ENCODE peak calls at places on chromosomes 11 and 22, in five cellular contexts. V, B, Z, C and H are unnamed samples.

GRCh38 chr22:50620861-50621490 is 7.0 kb downstream of the ARSA start:
- DNase-seq in B (no peak), V (peak), Z (no peak), C (no peak), H (peak)

GRCh38 chr11:43833657-43834073 is 47.0 kb upstream of the ALKBH3 start:
- DNase-seq in Z (no peak), B (no peak), V (no peak), C (peak), H (no peak)

GRCh38 chr11:116931206-116931953 is 94.0 kb upstream of the APOA1 start:
- DNase-seq in B (no peak), Z (no peak), C (peak), V (peak), H (peak)

GRCh38 chr22:18110194-18110943 is at the start of gene TUBA8:
- DNase-seq in Z (peak), B (peak), C (peak), V (peak), H (no peak)

GRCh38 chr11:22392561-22392960 is 54.4 kb downstream of the SLC17A6 start:
- DNase-seq in C (peak), B (no peak), Z (no peak), V (no peak), H (no peak)

GRCh38 chr22:19120829-19121630 is 1.2 kb downstream of the DGCR2 start:
- DNase-seq in V (no peak), Z (peak), C (no peak), B (no peak), H (peak)

GRCh38 chr11:74680703-74681531 is 50.3 kb downstream of the CHRDL2 start:
- DNase-seq in C (no peak), B (no peak), V (no peak), Z (peak), H (no peak)

GRCh38 chr22:25282346-25282670 is 62.9 kb downstream of the CRYBB2 start:
- DNase-seq in V (peak), Z (no peak), B (no peak), C (no peak), H (no peak)

GRCh38 chr11:83827940-83828554 is 541.9 kb upstream of the CCDC90B start:
- DNase-seq in Z (no peak), B (no peak), C (peak), V (no peak), H (no peak)

GRCh38 chr11:110294509-110294908 is 1.9 kb downstream of the RDX start:
- DNase-seq in C (no peak), B (no peak), V (no peak), Z (no peak), H (no peak)

GRCh38 chr11:116640641-116641402 is 132.0 kb downstream of the BUD13 start:
- DNase-seq in B (no peak), V (no peak), C (no peak), Z (no peak), H (no peak)

GRCh38 chr11:66050581-66051231 is 1.5 kb upstream of the SF3B2 start:
- DNase-seq in Z (no peak), V (no peak), C (no peak), B (no peak), H (no peak)

GRCh38 chr11:27468209-27468608 is 4.4 kb downstream of the LGR4 start:
- DNase-seq in V (no peak), B (no peak), C (peak), Z (no peak), H (no peak)

GRCh38 chr11:44840526-44840925 is 110.2 kb downstream of the TP53I11 start:
- DNase-seq in C (no peak), V (no peak), Z (no peak), B (no peak), H (no peak)

GRCh38 chr22:46894081-46894671 is 131.7 kb downstream of the TBC1D22A start:
- DNase-seq in Z (no peak), C (no peak), V (no peak), B (no peak), H (no peak)

GRCh38 chr11:4924239-4924638 is at the start of gene OR51G1:
- DNase-seq in C (no peak), Z (no peak), V (no peak), B (no peak), H (no peak)

GRCh38 chr11:86916330-86916729 is 38.9 kb downstream of the FZD4 start:
- DNase-seq in B (no peak), V (no peak), C (peak), Z (no peak), H (no peak)

GRCh38 chr11:120974466-120974865 is 49.4 kb upstream of the TBCEL start:
- DNase-seq in Z (no peak), V (no peak), C (no peak), B (no peak), H (no peak)

DNA sequence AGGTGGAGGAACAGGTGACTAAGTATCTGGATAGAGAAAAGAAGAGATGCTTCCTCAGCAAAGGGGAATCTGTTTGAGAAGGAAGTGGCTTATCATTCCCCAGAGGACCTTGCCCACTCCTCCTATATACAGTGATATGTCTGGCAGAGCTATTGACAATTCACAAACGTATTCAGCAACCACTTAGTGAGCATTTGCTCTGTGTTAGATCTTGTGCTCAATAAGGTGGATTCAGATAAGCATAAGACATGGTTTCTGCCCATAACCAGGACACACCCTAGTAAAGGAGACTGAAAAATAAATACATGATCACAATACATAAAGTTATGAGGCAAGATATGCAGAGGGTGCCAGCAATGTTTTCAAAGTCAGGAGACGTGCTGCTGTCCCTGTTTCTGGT is 1.4 kb downstream of the TMEM9B start:
- DNase-seq in V (no peak), B (no peak), Z (no peak), C (no peak), H (no peak)
- H3K27ac ChIP-seq in V (no peak), B (no peak), Z (no peak), C (peak), H (peak)

GRCh38 chr11:61154528-61154927 is 6.7 kb downstream of the VPS37C start:
- DNase-seq in C (no peak), V (no peak), B (no peak), Z (no peak), H (no peak)

GRCh38 chr11:61155312-61155711 is 5.9 kb downstream of the VPS37C start:
- DNase-seq in C (no peak), B (no peak), V (no peak), Z (no peak), H (no peak)

GRCh38 chr11:61160487-61161189 is 588 bp downstream of the VPS37C start:
- DNase-seq in Z (no peak), V (no peak), B (no peak), C (no peak), H (no peak)

GRCh38 chr11:61158691-61159381 is 2.4 kb downstream of the VPS37C start:
- DNase-seq in C (peak), Z (no peak), B (no peak), V (no peak), H (no peak)

DNA sequence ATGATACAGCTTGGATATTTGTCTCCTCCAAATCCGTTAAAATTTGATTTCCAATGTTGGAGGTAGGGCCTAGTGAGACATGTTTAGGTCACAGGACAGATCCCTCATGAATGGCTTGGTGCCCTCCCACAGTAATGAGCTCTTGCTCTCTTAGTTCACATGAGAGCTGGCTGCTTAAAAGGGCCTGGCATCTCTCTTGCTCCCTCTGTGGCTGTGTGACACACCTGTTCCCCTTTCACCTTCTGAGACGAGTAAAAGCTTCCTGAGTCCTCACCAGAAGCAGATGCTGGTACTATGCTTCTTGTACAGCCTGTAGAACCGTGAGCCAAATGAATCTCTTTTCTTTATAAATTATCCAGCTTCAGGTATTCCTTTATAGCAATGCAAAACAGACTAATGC is 3.5 kb downstream of the VPS37C start:
- DNase-seq in Z (no peak), C (no peak), V (no peak), B (no peak), H (no peak)
- H3K27ac ChIP-seq in Z (no peak), C (peak), V (no peak), B (no peak), H (no peak)

GRCh38 chr11:70128435-70128906 is 50.4 kb downstream of the ANO1 start:
- DNase-seq in C (no peak), V (no peak), B (no peak), Z (peak), H (no peak)

GRCh38 chr11:70131606-70132190 is 53.6 kb downstream of the ANO1 start:
- DNase-seq in C (no peak), B (no peak), Z (no peak), V (no peak), H (no peak)

GRCh38 chr11:70130636-70131035 is 52.5 kb downstream of the ANO1 start:
- DNase-seq in B (no peak), V (no peak), C (no peak), Z (no peak), H (no peak)

GRCh38 chr11:70127653-70128434 is 49.7 kb downstream of the ANO1 start:
- DNase-seq in B (no peak), V (no peak), C (peak), Z (no peak), H (no peak)

DNA sequence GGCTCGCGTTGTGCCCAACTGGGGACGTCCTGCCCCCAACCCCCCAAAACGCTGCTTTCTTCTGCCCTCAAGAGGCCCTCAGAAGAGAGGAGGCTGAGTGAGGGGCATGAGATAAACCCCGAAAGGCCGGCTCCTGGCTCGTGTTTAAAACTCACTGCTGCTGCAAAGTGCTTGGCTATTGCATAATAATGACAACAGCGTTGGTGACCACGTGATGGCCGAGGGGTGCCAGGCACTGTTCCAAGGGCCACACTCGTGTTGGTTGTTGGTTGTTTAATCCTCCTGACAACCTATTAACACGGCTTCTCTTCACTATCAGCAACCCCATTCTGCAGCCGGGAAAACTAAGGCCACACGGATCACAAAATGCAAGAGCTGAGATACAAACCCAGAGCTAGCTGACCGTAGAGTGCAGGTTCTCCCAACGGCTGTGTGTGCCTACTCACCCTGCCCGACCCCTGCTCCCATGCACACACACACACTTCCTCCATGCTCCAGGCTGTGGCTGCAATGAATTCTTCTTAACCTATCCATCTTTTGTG is 51.0 kb downstream of the ANO1 start:
- DNase-seq in B (no peak), V (no peak), C (peak), Z (no peak), H (no peak)
- H3K27ac ChIP-seq in B (no peak), V (no peak), C (no peak), Z (no peak), H (no peak)

GRCh38 chr11:19846654-19847330 is 134.2 kb downstream of the NAV2 start:
- DNase-seq in Z (no peak), V (no peak), B (peak), C (peak), H (no peak)
- H3K27ac ChIP-seq in Z (no peak), V (no peak), B (peak), C (no peak), H (no peak)

DNA sequence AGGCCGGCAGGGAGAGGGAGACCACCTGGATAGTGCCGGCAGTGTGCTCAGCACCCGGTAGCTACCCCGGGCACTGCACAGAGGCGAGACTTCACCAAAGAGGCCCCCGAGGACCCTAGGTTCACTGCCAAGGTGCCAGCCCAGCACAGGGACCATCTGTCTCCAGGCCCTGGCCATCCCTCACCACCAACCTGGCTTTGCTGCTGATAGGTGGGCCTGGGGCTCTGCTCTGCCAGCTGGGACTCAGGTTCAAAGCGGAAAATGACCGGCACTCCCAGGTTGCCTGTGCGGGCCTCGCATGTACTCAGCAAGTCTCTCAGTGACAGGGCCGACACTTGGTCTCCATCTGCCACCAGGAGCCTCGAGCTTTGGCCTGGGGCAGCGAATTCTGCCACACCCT is 812.2 kb downstream of the BRD1 start:
- DNase-seq in B (peak), V (no peak), Z (peak), C (no peak), H (no peak)
- H3K27ac ChIP-seq in B (no peak), V (no peak), Z (no peak), C (no peak), H (no peak)